ENCODE peak calls at places on chromosomes 16 and 17, in five cellular contexts. One of them, this sample, is unnamed.

GRCh38 chr16:59356709-59357108 is 622.6 kb upstream of the GOT2 start:
- DNase-seq in mammary epithelial cell: no peak
- DNase-seq in Peyer's patch: no peak
- DNase-seq in neural progenitor cell: peak
- DNase-seq in PC-9: no peak
- DNase-seq in this sample: no peak

GRCh38 chr17:78117027-78117981 is 11.3 kb downstream of the TMC6 start:
- DNase-seq in PC-9: no peak
- DNase-seq in Peyer's patch: peak
- DNase-seq in neural progenitor cell: peak
- DNase-seq in mammary epithelial cell: no peak
- DNase-seq in this sample: no peak

GRCh38 chr17:48997103-48997826 is at the start of gene IGF2BP1:
- DNase-seq in PC-9: no peak
- DNase-seq in Peyer's patch: no peak
- DNase-seq in neural progenitor cell: peak
- DNase-seq in mammary epithelial cell: no peak
- DNase-seq in this sample: no peak

GRCh38 chr17:28929769-28930168 is 21.5 kb downstream of the PHF12 start:
- DNase-seq in PC-9: no peak
- DNase-seq in mammary epithelial cell: no peak
- DNase-seq in Peyer's patch: no peak
- DNase-seq in neural progenitor cell: no peak
- DNase-seq in this sample: no peak

GRCh38 chr17:21250719-21251305 is 2.4 kb downstream of the NATD1 start:
- DNase-seq in mammary epithelial cell: no peak
- DNase-seq in Peyer's patch: no peak
- DNase-seq in neural progenitor cell: no peak
- DNase-seq in PC-9: no peak
- DNase-seq in this sample: no peak

GRCh38 chr16:17578921-17579876 is 108.4 kb upstream of the XYLT1 start:
- DNase-seq in mammary epithelial cell: peak
- DNase-seq in neural progenitor cell: peak
- DNase-seq in Peyer's patch: peak
- DNase-seq in PC-9: no peak
- DNase-seq in this sample: no peak

GRCh38 chr17:77507116-77507885 is 366.5 kb downstream of the SEC14L1 start:
- DNase-seq in mammary epithelial cell: no peak
- DNase-seq in neural progenitor cell: peak
- DNase-seq in PC-9: no peak
- DNase-seq in Peyer's patch: peak
- DNase-seq in this sample: no peak

GRCh38 chr17:60356947-60357346 is 35.0 kb downstream of the USP32 start:
- DNase-seq in mammary epithelial cell: no peak
- DNase-seq in Peyer's patch: no peak
- DNase-seq in neural progenitor cell: no peak
- DNase-seq in PC-9: no peak
- DNase-seq in this sample: no peak

GRCh38 chr16:66977341-66978113 is 10.9 kb upstream of the CES4A start:
- DNase-seq in mammary epithelial cell: peak
- DNase-seq in neural progenitor cell: peak
- DNase-seq in PC-9: peak
- DNase-seq in Peyer's patch: peak
- DNase-seq in this sample: peak

GRCh38 chr17:75872434-75873351 is 5.7 kb downstream of the TRIM47 start:
- DNase-seq in mammary epithelial cell: peak
- DNase-seq in PC-9: peak
- DNase-seq in Peyer's patch: peak
- DNase-seq in neural progenitor cell: no peak
- DNase-seq in this sample: no peak

GRCh38 chr17:55322451-55322985 is 57.8 kb downstream of the HLF start:
- DNase-seq in PC-9: no peak
- DNase-seq in mammary epithelial cell: no peak
- DNase-seq in neural progenitor cell: no peak
- DNase-seq in Peyer's patch: no peak
- DNase-seq in this sample: no peak

GRCh38 chr17:82332669-82333278 is 792 bp downstream of the SECTM1 start:
- DNase-seq in mammary epithelial cell: peak
- DNase-seq in Peyer's patch: peak
- DNase-seq in neural progenitor cell: no peak
- DNase-seq in PC-9: peak
- DNase-seq in this sample: no peak

GRCh38 chr16:50509521-50510341 is 38.5 kb upstream of the NKD1 start:
- DNase-seq in mammary epithelial cell: no peak
- DNase-seq in PC-9: no peak
- DNase-seq in Peyer's patch: peak
- DNase-seq in neural progenitor cell: peak
- DNase-seq in this sample: no peak

GRCh38 chr17:49074851-49075540 is 57.6 kb upstream of the B4GALNT2 start:
- DNase-seq in PC-9: no peak
- DNase-seq in mammary epithelial cell: no peak
- DNase-seq in Peyer's patch: no peak
- DNase-seq in neural progenitor cell: no peak
- DNase-seq in this sample: no peak

GRCh38 chr17:60645918-60646523 is 31.6 kb upstream of the BCAS3 start:
- DNase-seq in mammary epithelial cell: no peak
- DNase-seq in Peyer's patch: no peak
- DNase-seq in PC-9: no peak
- DNase-seq in neural progenitor cell: no peak
- DNase-seq in this sample: no peak

GRCh38 chr17:83152221-83152744 is 72.9 kb downstream of the METRNL start:
- DNase-seq in PC-9: no peak
- DNase-seq in mammary epithelial cell: no peak
- DNase-seq in neural progenitor cell: no peak
- DNase-seq in Peyer's patch: no peak
- DNase-seq in this sample: no peak

GRCh38 chr16:25063865-25064264 is 47.7 kb upstream of the LCMT1 start:
- DNase-seq in PC-9: no peak
- DNase-seq in mammary epithelial cell: no peak
- DNase-seq in Peyer's patch: no peak
- DNase-seq in neural progenitor cell: no peak
- DNase-seq in this sample: no peak

GRCh38 chr17:55420067-55420775 is 1.4 kb downstream of the MMD start:
- DNase-seq in PC-9: no peak
- DNase-seq in neural progenitor cell: no peak
- DNase-seq in Peyer's patch: peak
- DNase-seq in mammary epithelial cell: no peak
- DNase-seq in this sample: no peak

GRCh38 chr17:17018612-17019429 is 23.4 kb upstream of the MPRIP start:
- DNase-seq in Peyer's patch: peak
- DNase-seq in neural progenitor cell: no peak
- DNase-seq in mammary epithelial cell: no peak
- DNase-seq in PC-9: peak
- DNase-seq in this sample: no peak

GRCh38 chr17:80732268-80732667 is 187.6 kb downstream of the RPTOR start:
- DNase-seq in neural progenitor cell: peak
- DNase-seq in Peyer's patch: no peak
- DNase-seq in PC-9: no peak
- DNase-seq in mammary epithelial cell: no peak
- DNase-seq in this sample: no peak

GRCh38 chr16:73966851-73967250 is 329.8 kb upstream of the PSMD7 start:
- DNase-seq in neural progenitor cell: no peak
- DNase-seq in PC-9: no peak
- DNase-seq in Peyer's patch: no peak
- DNase-seq in mammary epithelial cell: no peak
- DNase-seq in this sample: no peak

GRCh38 chr17:83055911-83056582 is 23.4 kb upstream of the METRNL start:
- DNase-seq in neural progenitor cell: peak
- DNase-seq in PC-9: peak
- DNase-seq in Peyer's patch: peak
- DNase-seq in mammary epithelial cell: peak
- DNase-seq in this sample: peak

GRCh38 chr16:84844049-84844350 is 24.2 kb downstream of the CRISPLD2 start:
- DNase-seq in Peyer's patch: no peak
- DNase-seq in mammary epithelial cell: no peak
- DNase-seq in PC-9: no peak
- DNase-seq in neural progenitor cell: no peak
- DNase-seq in this sample: no peak

GRCh38 chr16:27474921-27475320 is 72.9 kb downstream of the IL21R start:
- DNase-seq in Peyer's patch: no peak
- DNase-seq in mammary epithelial cell: no peak
- DNase-seq in neural progenitor cell: no peak
- DNase-seq in PC-9: no peak
- DNase-seq in this sample: no peak

GRCh38 chr17:2369039-2369438 is 31.7 kb downstream of the SGSM2 start:
- DNase-seq in mammary epithelial cell: no peak
- DNase-seq in neural progenitor cell: no peak
- DNase-seq in PC-9: no peak
- DNase-seq in Peyer's patch: no peak
- DNase-seq in this sample: no peak

GRCh38 chr16:22063888-22064467 is 28.4 kb upstream of the VWA3A start:
- DNase-seq in PC-9: no peak
- DNase-seq in neural progenitor cell: peak
- DNase-seq in Peyer's patch: no peak
- DNase-seq in mammary epithelial cell: no peak
- DNase-seq in this sample: no peak

GRCh38 chr16:2022723-2023097 is 3.1 kb downstream of the NPW start:
- DNase-seq in neural progenitor cell: peak
- DNase-seq in PC-9: no peak
- DNase-seq in mammary epithelial cell: peak
- DNase-seq in Peyer's patch: no peak
- DNase-seq in this sample: no peak

GRCh38 chr16:48503779-48504178 is 106.2 kb downstream of the N4BP1 start:
- DNase-seq in PC-9: no peak
- DNase-seq in Peyer's patch: peak
- DNase-seq in mammary epithelial cell: no peak
- DNase-seq in neural progenitor cell: no peak
- DNase-seq in this sample: no peak

GRCh38 chr17:6421700-6422604 is 13.0 kb downstream of the AIPL1 start:
- DNase-seq in PC-9: peak
- DNase-seq in neural progenitor cell: peak
- DNase-seq in Peyer's patch: peak
- DNase-seq in mammary epithelial cell: peak
- DNase-seq in this sample: no peak

GRCh38 chr17:62058611-62059010 is 6.5 kb downstream of the MED13 start:
- DNase-seq in neural progenitor cell: no peak
- DNase-seq in mammary epithelial cell: no peak
- DNase-seq in PC-9: no peak
- DNase-seq in Peyer's patch: no peak
- DNase-seq in this sample: no peak

GRCh38 chr17:42518755-42519545 is 17.1 kb upstream of the NAGLU start:
- DNase-seq in PC-9: peak
- DNase-seq in neural progenitor cell: no peak
- DNase-seq in Peyer's patch: peak
- DNase-seq in mammary epithelial cell: no peak
- DNase-seq in this sample: no peak

GRCh38 chr17:52148969-52149351 is 9.6 kb downstream of the CA10 start:
- DNase-seq in PC-9: no peak
- DNase-seq in neural progenitor cell: no peak
- DNase-seq in Peyer's patch: no peak
- DNase-seq in mammary epithelial cell: peak
- DNase-seq in this sample: peak

GRCh38 chr16:67423015-67423414 is 6.7 kb upstream of the ZDHHC1 start:
- DNase-seq in Peyer's patch: no peak
- DNase-seq in PC-9: no peak
- DNase-seq in neural progenitor cell: no peak
- DNase-seq in mammary epithelial cell: no peak
- DNase-seq in this sample: no peak

GRCh38 chr17:27379863-27380533 is 76.2 kb upstream of the KSR1 start:
- DNase-seq in Peyer's patch: peak
- DNase-seq in PC-9: no peak
- DNase-seq in mammary epithelial cell: peak
- DNase-seq in neural progenitor cell: peak
- DNase-seq in this sample: no peak

GRCh38 chr17:80987941-80988461 is 3.6 kb upstream of the CHMP6 start:
- DNase-seq in neural progenitor cell: no peak
- DNase-seq in Peyer's patch: no peak
- DNase-seq in mammary epithelial cell: no peak
- DNase-seq in PC-9: no peak
- DNase-seq in this sample: no peak

DNA sequence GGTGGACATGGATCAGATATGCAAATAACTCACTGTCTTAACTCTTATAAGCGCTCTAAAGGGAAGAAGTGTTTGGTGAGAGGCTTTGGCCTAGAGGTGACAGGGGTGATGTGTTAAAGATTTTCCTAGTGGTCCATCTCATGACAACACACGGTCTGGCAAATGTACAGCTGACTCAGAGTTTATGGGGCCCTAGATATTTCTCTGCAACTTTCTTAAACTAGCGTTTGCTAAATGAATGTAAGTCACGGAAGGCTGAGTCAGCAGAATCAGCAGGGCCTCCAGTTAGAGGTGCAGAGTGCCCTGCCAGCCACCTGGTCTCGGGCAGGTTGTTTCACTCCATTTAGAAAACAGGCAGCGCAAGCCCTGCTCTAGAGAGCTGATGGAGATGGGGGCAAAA is 40.1 kb downstream of the CLEC16A start:
- DNase-seq in PC-9: no peak
- DNase-seq in mammary epithelial cell: no peak
- DNase-seq in neural progenitor cell: no peak
- DNase-seq in Peyer's patch: no peak
- DNase-seq in this sample: no peak
- H3K27ac ChIP-seq in PC-9: peak
- H3K27ac ChIP-seq in mammary epithelial cell: no peak
- H3K27ac ChIP-seq in neural progenitor cell: no peak
- H3K27ac ChIP-seq in Peyer's patch: no peak
- H3K27ac ChIP-seq in this sample: no peak

GRCh38 chr17:66655461-66655860 is 179.5 kb upstream of the CACNG5 start:
- DNase-seq in neural progenitor cell: no peak
- DNase-seq in PC-9: no peak
- DNase-seq in Peyer's patch: no peak
- DNase-seq in mammary epithelial cell: no peak
- DNase-seq in this sample: no peak

GRCh38 chr17:66655861-66656260 is 179.1 kb upstream of the CACNG5 start:
- DNase-seq in Peyer's patch: no peak
- DNase-seq in PC-9: no peak
- DNase-seq in mammary epithelial cell: peak
- DNase-seq in neural progenitor cell: no peak
- DNase-seq in this sample: peak

GRCh38 chr17:66654764-66655163 is 180.2 kb upstream of the CACNG5 start:
- DNase-seq in PC-9: no peak
- DNase-seq in Peyer's patch: no peak
- DNase-seq in neural progenitor cell: no peak
- DNase-seq in mammary epithelial cell: no peak
- DNase-seq in this sample: no peak

GRCh38 chr17:66652840-66653507 is 181.9 kb upstream of the CACNG5 start:
- DNase-seq in Peyer's patch: no peak
- DNase-seq in mammary epithelial cell: peak
- DNase-seq in PC-9: no peak
- DNase-seq in neural progenitor cell: no peak
- DNase-seq in this sample: peak

GRCh38 chr17:66654341-66654740 is 180.6 kb upstream of the CACNG5 start:
- DNase-seq in Peyer's patch: no peak
- DNase-seq in mammary epithelial cell: peak
- DNase-seq in PC-9: no peak
- DNase-seq in neural progenitor cell: no peak
- DNase-seq in this sample: no peak
- H3K27ac ChIP-seq in Peyer's patch: no peak
- H3K27ac ChIP-seq in mammary epithelial cell: no peak
- H3K27ac ChIP-seq in PC-9: no peak
- H3K27ac ChIP-seq in neural progenitor cell: no peak
- H3K27ac ChIP-seq in this sample: peak

GRCh38 chr16:81519298-81520150 is 74.9 kb downstream of the CMIP start:
- DNase-seq in PC-9: no peak
- DNase-seq in neural progenitor cell: no peak
- DNase-seq in mammary epithelial cell: no peak
- DNase-seq in Peyer's patch: no peak
- DNase-seq in this sample: no peak
- H3K27ac ChIP-seq in PC-9: no peak
- H3K27ac ChIP-seq in neural progenitor cell: no peak
- H3K27ac ChIP-seq in mammary epithelial cell: no peak
- H3K27ac ChIP-seq in Peyer's patch: peak
- H3K27ac ChIP-seq in this sample: peak

GRCh38 chr17:32916134-32916533 is 11.8 kb upstream of the TMEM98 start:
- DNase-seq in Peyer's patch: no peak
- DNase-seq in neural progenitor cell: no peak
- DNase-seq in mammary epithelial cell: no peak
- DNase-seq in PC-9: no peak
- DNase-seq in this sample: no peak
- H3K27ac ChIP-seq in Peyer's patch: no peak
- H3K27ac ChIP-seq in neural progenitor cell: no peak
- H3K27ac ChIP-seq in mammary epithelial cell: no peak
- H3K27ac ChIP-seq in PC-9: no peak
- H3K27ac ChIP-seq in this sample: no peak